ENCODE peak calls at places on chromosomes 11 and 22, in eight cellular contexts. X, J, C, L, R, P, G and Q are unnamed samples.

GRCh38 chr22:23762866-23763578 is at the start of gene C22orf15:
- DNase-seq in X (no peak), J (no peak), C (no peak), L (peak), R (peak), P (no peak), G (peak), Q (peak)

GRCh38 chr22:35882226-35883027 is 146.2 kb downstream of the RBFOX2 start:
- DNase-seq in X (no peak), J (no peak), C (no peak), L (no peak), R (peak), P (no peak), G (peak), Q (no peak)

GRCh38 chr22:33666661-33667619 is 253.3 kb downstream of the LARGE1 start:
- DNase-seq in X (no peak), J (no peak), C (no peak), L (no peak), R (peak), P (no peak), G (no peak), Q (no peak)

GRCh38 chr22:41974691-41975290 is 5.5 kb downstream of the SEPTIN3 start:
- DNase-seq in X (no peak), J (no peak), C (no peak), L (no peak), R (no peak), P (no peak), G (no peak), Q (no peak)

GRCh38 chr11:94928146-94928995 is 45.0 kb downstream of the CWC15 start:
- DNase-seq in X (no peak), J (no peak), C (no peak), L (no peak), R (no peak), P (no peak), G (peak), Q (peak)

GRCh38 chr11:130400793-130401483 is 27.5 kb downstream of the ADAMTS8 start:
- DNase-seq in X (no peak), J (no peak), C (no peak), L (no peak), R (peak), P (no peak), G (peak), Q (peak)

GRCh38 chr22:24583221-24583971 is 9.5 kb downstream of the LRRC75B start:
- DNase-seq in X (no peak), J (no peak), C (no peak), L (no peak), R (peak), P (peak), G (peak), Q (peak)

GRCh38 chr22:36741204-36741793 is 34.6 kb downstream of the IFT27 start:
- DNase-seq in X (no peak), J (no peak), C (no peak), L (no peak), R (no peak), P (no peak), G (no peak), Q (peak)

GRCh38 chr11:69683764-69684333 is 8.7 kb upstream of the LTO1 start:
- DNase-seq in X (no peak), J (peak), C (peak), L (no peak), R (no peak), P (no peak), G (no peak), Q (peak)
- TF ChIP-seq CTCF in X (peak), J (peak), C (peak), L (peak), R (peak), P (peak), G (peak), Q (peak)

GRCh38 chr11:71081704-71082230 is 170.6 kb downstream of the SHANK2 start:
- DNase-seq in X (no peak), J (no peak), C (no peak), L (no peak), R (no peak), P (no peak), G (no peak), Q (no peak)

GRCh38 chr11:71082454-71082853 is 169.9 kb downstream of the SHANK2 start:
- DNase-seq in X (no peak), J (no peak), C (no peak), L (no peak), R (no peak), P (no peak), G (no peak), Q (no peak)

GRCh38 chr11:71078482-71078881 is 173.9 kb downstream of the SHANK2 start:
- DNase-seq in X (no peak), J (no peak), C (peak), L (no peak), R (no peak), P (no peak), G (no peak), Q (no peak)

GRCh38 chr11:71079795-71080194 is 172.6 kb downstream of the SHANK2 start:
- DNase-seq in X (no peak), J (no peak), C (no peak), L (no peak), R (no peak), P (no peak), G (no peak), Q (no peak)

DNA sequence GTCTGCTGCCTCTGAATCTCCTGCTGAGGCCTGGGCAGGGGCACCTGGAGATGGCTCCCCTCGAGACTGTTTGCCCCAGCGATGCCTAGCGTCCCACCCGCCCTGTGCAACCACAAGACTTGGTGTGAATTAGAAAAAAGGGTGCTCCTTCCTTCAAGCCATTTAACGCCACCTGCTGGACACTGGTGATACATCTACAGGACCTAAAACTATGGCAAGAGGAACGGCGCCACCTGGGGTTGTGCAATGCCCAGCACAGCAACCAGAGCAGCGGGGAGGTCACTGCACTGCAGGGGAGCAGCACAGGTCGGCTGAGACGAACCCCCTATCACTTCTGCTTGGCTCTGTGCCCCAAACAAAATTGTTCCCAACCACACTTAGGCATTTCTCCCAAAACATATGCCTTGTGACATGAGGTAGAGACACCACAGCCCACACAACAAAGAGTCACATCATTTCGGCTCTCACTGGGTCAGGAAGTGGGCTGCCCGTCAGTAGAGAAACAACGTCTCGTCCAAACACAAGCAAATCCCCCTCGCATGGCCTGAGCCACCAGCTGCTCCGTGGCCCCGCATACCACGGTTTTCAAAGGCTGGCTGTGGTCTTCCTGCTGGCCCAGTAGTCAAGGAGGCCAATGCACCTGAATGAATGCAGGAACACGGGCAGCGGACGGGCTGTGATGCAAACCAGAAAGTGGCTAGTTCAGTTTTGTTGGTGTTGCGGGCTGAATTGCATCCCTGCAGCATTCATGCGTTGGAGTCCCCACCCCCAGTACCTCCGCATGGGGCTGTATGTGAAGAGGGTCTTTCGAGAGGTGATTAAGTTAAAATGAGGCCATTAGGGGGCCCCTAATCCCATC is 171.9 kb downstream of the SHANK2 start:
- DNase-seq in X (peak), J (peak), C (peak), L (peak), R (peak), P (peak), G (peak), Q (peak)
- TF ChIP-seq CTCF in X (peak), J (peak), C (peak), L (peak), R (peak), P (peak), G (peak), Q (peak)

GRCh38 chr11:8964324-8965320 is at the start of gene TMEM9B:
- DNase-seq in X (peak), J (peak), C (peak), L (peak), R (peak), P (peak), G (peak), Q (peak)
- TF ChIP-seq CTCF in X (no peak), J (no peak), C (no peak), L (no peak), R (no peak), P (no peak), G (no peak), Q (no peak)

GRCh38 chr11:86459682-86460460 is 85.2 kb downstream of the CCDC81 start:
- DNase-seq in X (peak), J (peak), C (peak), L (no peak), R (peak), P (peak), G (peak), Q (peak)

GRCh38 chr11:86453290-86454030 is 78.8 kb downstream of the CCDC81 start:
- DNase-seq in X (no peak), J (no peak), C (no peak), L (no peak), R (no peak), P (no peak), G (no peak), Q (no peak)

GRCh38 chr11:86459002-86459385 is 84.3 kb downstream of the CCDC81 start:
- DNase-seq in X (no peak), J (no peak), C (peak), L (no peak), R (no peak), P (no peak), G (no peak), Q (peak)

GRCh38 chr11:86458294-86459001 is 83.8 kb downstream of the CCDC81 start:
- DNase-seq in X (no peak), J (no peak), C (no peak), L (no peak), R (no peak), P (no peak), G (peak), Q (no peak)

GRCh38 chr11:86456075-86456939 is 81.6 kb downstream of the CCDC81 start:
- DNase-seq in X (peak), J (peak), C (peak), L (peak), R (peak), P (peak), G (peak), Q (peak)
- TF ChIP-seq CTCF in X (peak), J (peak), C (peak), L (peak), R (peak), P (peak), G (peak), Q (peak)

GRCh38 chr11:1309498-1310314 is at the start of gene TOLLIP:
- DNase-seq in X (peak), J (peak), C (peak), L (peak), R (peak), P (peak), G (peak), Q (peak)
- TF ChIP-seq CTCF in X (peak), J (no peak), C (peak), L (no peak), R (peak), P (peak), G (peak), Q (peak)

GRCh38 chr11:109291553-109291952 is 130.4 kb upstream of the C11orf87 start:
- DNase-seq in X (no peak), J (no peak), C (no peak), L (no peak), R (no peak), P (no peak), G (no peak), Q (no peak)
- TF ChIP-seq CTCF in X (no peak), J (no peak), C (no peak), L (no peak), R (no peak), P (no peak), G (no peak), Q (no peak)

GRCh38 chr11:20047755-20048154 is 112.5 kb downstream of the DBX1 start:
- DNase-seq in X (no peak), J (no peak), C (no peak), L (no peak), R (no peak), P (no peak), G (no peak), Q (no peak)
- TF ChIP-seq CTCF in X (no peak), J (no peak), C (no peak), L (no peak), R (no peak), P (no peak), G (no peak), Q (no peak)

GRCh38 chr22:29635734-29636357 is 32.4 kb downstream of the NF2 start:
- DNase-seq in X (no peak), J (peak), C (peak), L (no peak), R (peak), P (no peak), G (peak), Q (peak)
- TF ChIP-seq CTCF in X (peak), J (peak), C (peak), L (peak), R (peak), P (peak), G (peak), Q (peak)

DNA sequence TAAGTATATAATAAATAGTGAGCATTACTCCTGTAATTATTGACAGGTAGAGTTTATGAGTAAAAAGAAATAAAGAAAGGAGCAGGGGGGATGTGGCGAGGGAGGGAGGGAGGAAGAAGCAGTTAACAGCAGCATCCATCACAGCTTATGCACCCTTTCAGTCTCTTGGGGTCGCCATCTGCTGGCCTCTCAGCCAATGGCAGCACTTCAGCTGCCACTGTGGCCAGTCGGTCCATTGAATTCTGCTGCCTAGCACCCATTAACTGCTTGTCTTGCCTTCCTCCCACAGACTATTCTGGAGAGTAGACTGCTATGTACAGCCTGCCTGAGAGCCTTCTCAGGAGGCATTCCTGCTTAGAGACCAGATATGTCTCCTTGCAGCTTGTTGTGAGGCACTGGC is 388.3 kb downstream of the TENM4 start:
- DNase-seq in X (no peak), J (no peak), C (peak), L (peak), R (no peak), P (no peak), G (no peak), Q (peak)
- TF ChIP-seq CTCF in X (peak), J (no peak), C (peak), L (no peak), R (no peak), P (peak), G (peak), Q (no peak)

DNA sequence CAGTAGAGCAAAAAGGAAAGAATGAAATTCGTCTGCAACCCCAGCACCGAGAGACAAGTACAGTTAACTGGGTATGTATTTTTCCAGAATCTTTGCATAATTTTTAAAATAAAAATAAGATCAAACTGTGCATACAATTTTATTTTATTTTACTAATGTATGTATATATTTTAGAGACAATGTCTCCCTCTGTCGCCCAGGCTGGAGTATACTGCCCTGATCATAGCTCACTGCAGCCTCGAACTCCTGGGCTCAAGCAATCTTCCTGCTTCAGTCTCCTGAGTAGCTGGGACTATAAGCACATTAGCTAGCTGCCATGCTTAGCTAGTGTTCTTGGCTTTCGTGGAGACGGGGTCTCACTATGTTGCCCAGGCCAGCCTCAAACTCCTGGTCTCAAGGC is 18.8 kb upstream of the DRD2 start:
- DNase-seq in X (no peak), J (no peak), C (peak), L (no peak), R (no peak), P (no peak), G (no peak), Q (peak)
- TF ChIP-seq CTCF in X (no peak), J (no peak), C (peak), L (no peak), R (peak), P (no peak), G (no peak), Q (peak)